ENCODE peak calls at places on chromosomes 2 and 18, in five cellular contexts. O is Peyer's patch, Q is SK-N-SH, S is right cardiac atrium, D is HepG2. C is an unnamed sample. For H3K4me1 and H3K9me3, the result is how much of the 10 kb centered on the place peaks cover.

GRCh38 chr2:16725549-16725948 is 59.9 kb upstream of the CYRIA start:
- DNase-seq in S (no peak), O (no peak), D (no peak), Q (no peak), C (no peak)

GRCh38 chr2:165018207-165018606 is 62.9 kb upstream of the SLC38A11 start:
- DNase-seq in Q (peak), D (no peak), O (no peak), S (no peak), C (no peak)

GRCh38 chr18:73564073-73564472 is 583.6 kb downstream of the FBXO15 start:
- DNase-seq in S (no peak), Q (no peak), O (no peak), D (no peak), C (no peak)

GRCh38 chr2:67571785-67572718 is 174.9 kb downstream of the ETAA1 start:
- DNase-seq in Q (no peak), O (no peak), D (no peak), S (no peak), C (no peak)

GRCh38 chr2:164757934-164758695 is 83.5 kb downstream of the COBLL1 start:
- DNase-seq in D (peak), Q (no peak), S (no peak), O (no peak), C (no peak)

GRCh38 chr2:25664531-25665307 is 8.7 kb downstream of the DTNB start:
- DNase-seq in O (no peak), Q (peak), D (peak), S (peak), C (no peak)

GRCh38 chr2:118124293-118124891 is 36.1 kb downstream of the INSIG2 start:
- DNase-seq in O (no peak), S (peak), D (no peak), Q (no peak), C (no peak)

GRCh38 chr2:47008381-47009280 is 93.0 kb upstream of the MCFD2 start:
- DNase-seq in D (peak), O (no peak), S (peak), Q (peak), C (no peak)

GRCh38 chr2:134918518-134919359 is at the start of gene CCNT2:
- DNase-seq in D (peak), S (peak), Q (peak), O (peak), C (peak)

GRCh38 chr2:1990724-1991123 is 246.4 kb upstream of the PXDN start:
- DNase-seq in S (peak), D (no peak), Q (peak), O (no peak), C (no peak)

GRCh38 chr2:48694143-48694542 is 61.4 kb downstream of the LHCGR start:
- DNase-seq in S (no peak), Q (no peak), O (no peak), D (peak), C (no peak)

GRCh38 chr2:233379034-233379433 is 24.7 kb downstream of the DGKD start:
- DNase-seq in D (no peak), S (no peak), O (no peak), Q (no peak), C (no peak)

GRCh38 chr2:236551843-236552542 is 17.6 kb upstream of the ACKR3 start:
- DNase-seq in D (no peak), S (peak), O (no peak), Q (no peak), C (no peak)

GRCh38 chr2:217393585-217394032 is 533.7 kb upstream of the TNP1 start:
- DNase-seq in D (no peak), Q (no peak), O (no peak), S (peak), C (no peak)

GRCh38 chr2:72533767-72534166 is 292.1 kb downstream of the EXOC6B start:
- DNase-seq in O (no peak), D (no peak), Q (no peak), S (no peak), C (no peak)

GRCh38 chr2:159228006-159228655 is 58.4 kb downstream of the WDSUB1 start:
- DNase-seq in D (no peak), O (no peak), S (no peak), Q (no peak), C (no peak)

GRCh38 chr2:7880126-7880525 is 801.7 kb upstream of the ID2 start:
- DNase-seq in S (no peak), O (no peak), Q (no peak), D (no peak), C (no peak)

GRCh38 chr2:166651991-166652390 is 157.9 kb upstream of the SCN7A start:
- DNase-seq in O (no peak), Q (no peak), D (no peak), S (no peak), C (no peak)

GRCh38 chr2:127324635-127325034 is 30.7 kb upstream of the ERCC3 start:
- DNase-seq in D (peak), Q (peak), O (no peak), S (no peak), C (no peak)

GRCh38 chr18:52152036-52152435 is 188.0 kb upstream of the DCC start:
- DNase-seq in S (no peak), D (no peak), Q (no peak), O (no peak), C (no peak)

GRCh38 chr2:145800201-145801091 is 1280.5 kb upstream of the ZEB2 start:
- DNase-seq in D (peak), O (no peak), S (no peak), Q (no peak), C (no peak)

GRCh38 chr2:121977326-121977725 is 221.9 kb downstream of the TSN start:
- DNase-seq in S (no peak), Q (no peak), O (no peak), D (no peak), C (no peak)

GRCh38 chr2:228707846-228708245 is 526.4 kb upstream of the SPHKAP start:
- DNase-seq in Q (no peak), O (no peak), S (no peak), D (no peak), C (no peak)

GRCh38 chr2:196073521-196073920 is 4.9 kb upstream of the DNAH7 start:
- DNase-seq in S (no peak), O (no peak), D (no peak), Q (no peak), C (no peak)

GRCh38 chr2:157853820-157854219 is 22.3 kb downstream of the ACVR1 start:
- DNase-seq in O (no peak), Q (no peak), D (no peak), S (no peak), C (no peak)

GRCh38 chr2:184125867-184126266 is 472.5 kb upstream of the ZNF804A start:
- DNase-seq in O (no peak), S (no peak), Q (no peak), D (no peak), C (no peak)

GRCh38 chr2:178448968-178449661 is 1.9 kb downstream of the PRKRA start:
- DNase-seq in Q (no peak), D (no peak), S (no peak), O (no peak), C (no peak)

GRCh38 chr2:178452870-178453269 is 1.7 kb downstream of the PJVK start:
- DNase-seq in D (no peak), S (no peak), Q (no peak), O (no peak), C (no peak)

GRCh38 chr2:178450574-178451429 is at the start of the genes PJVK and PRKRA:
- DNase-seq in S (peak), Q (peak), D (peak), O (peak), C (peak)

GRCh38 chr2:178452334-178452733 is 1.2 kb downstream of the PJVK start:
- DNase-seq in O (no peak), S (no peak), D (no peak), Q (no peak), C (no peak)

DNA sequence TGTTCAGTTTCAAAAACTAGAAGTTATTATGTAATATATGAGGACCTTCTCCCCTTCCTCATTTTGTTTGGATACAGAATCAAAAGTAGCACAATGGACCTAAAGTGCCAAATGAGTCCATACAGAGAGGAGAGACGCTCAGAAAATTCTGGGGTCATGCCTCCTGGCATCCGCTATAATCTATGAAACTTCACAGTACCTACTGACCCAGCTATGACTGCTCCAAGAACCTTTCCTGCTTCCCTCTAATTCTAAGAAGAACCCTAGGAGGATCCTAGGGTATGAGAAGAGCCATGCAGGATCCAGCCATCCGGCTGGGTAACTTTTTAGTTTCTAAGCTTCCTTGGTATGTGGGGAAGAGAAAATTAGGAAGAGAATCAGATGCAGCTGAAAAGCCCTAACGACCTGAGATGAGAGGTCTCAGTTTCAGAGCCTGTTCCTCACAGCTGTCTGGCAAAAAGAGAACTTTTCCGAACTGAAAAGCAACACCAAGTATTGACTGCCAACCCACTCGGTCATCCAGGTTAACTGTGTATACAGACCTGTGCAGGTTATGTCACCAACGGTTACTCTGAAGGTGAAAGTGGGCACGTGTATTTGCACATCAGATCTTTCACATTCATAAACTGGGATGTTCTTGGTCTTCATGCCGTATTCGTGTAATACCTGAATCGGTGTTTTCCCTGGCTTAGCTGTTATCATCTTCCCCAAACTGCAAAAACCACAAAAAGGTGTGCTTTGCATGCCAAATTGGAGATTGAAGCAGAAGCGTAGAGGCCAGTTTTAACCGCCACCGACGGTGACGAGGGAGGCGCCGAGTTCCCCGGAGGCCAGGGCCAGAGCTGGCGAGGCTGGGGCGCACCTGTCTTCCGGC is 1.0 kb downstream of the PRKRA start:
- DNase-seq in O (no peak), S (no peak), Q (no peak), D (peak), C (no peak)
- H3K27ac ChIP-seq in O (peak), S (peak), Q (peak), D (peak), C (peak)

GRCh38 chr2:113225505-113226259 is 51.9 kb downstream of the PSD4 start:
- DNase-seq in O (no peak), S (no peak), Q (peak), D (no peak), C (no peak)

GRCh38 chr2:113226462-113226861 is 52.3 kb downstream of the PAX8 start:
- DNase-seq in D (no peak), O (no peak), S (no peak), Q (no peak), C (no peak)

GRCh38 chr2:113227698-113228097 is 51.0 kb downstream of the PAX8 start:
- DNase-seq in D (no peak), O (no peak), S (no peak), Q (no peak), C (no peak)

GRCh38 chr2:113228351-113228750 is 50.4 kb downstream of the PAX8 start:
- DNase-seq in S (no peak), Q (no peak), D (no peak), O (no peak), C (no peak)

DNA sequence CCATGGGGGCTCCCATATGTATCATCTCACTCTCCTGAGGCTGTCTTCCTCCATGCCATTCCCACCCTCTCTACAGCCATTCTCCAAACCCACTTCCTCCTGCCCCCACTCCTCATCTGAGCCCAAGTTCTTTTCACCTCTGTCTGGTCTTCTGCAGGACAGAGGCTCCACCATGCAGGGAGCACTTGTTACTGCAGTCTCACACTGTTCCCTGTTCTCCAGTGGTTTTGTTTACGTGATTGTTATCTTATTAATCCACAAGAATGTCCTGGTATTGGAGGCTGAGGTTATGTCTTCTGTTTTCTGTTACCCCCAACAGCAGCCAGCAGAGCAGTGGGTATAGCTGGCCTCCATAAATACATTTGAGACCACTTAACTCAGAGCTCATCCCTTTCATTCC is 51.4 kb downstream of the PAX8 start:
- DNase-seq in S (no peak), O (no peak), Q (no peak), D (no peak), C (no peak)
- H3K4me1 ChIP-seq in S (under half), O (under half), Q (under half), D (under half), C (under half)

GRCh38 chr2:98434492-98434891 is 10.2 kb upstream of the INPP4A start:
- DNase-seq in S (no peak), Q (no peak), O (no peak), D (no peak), C (no peak)
- H3K9me3 ChIP-seq in S (under half), Q (under half), O (under half), D (under half), C (under half)

DNA sequence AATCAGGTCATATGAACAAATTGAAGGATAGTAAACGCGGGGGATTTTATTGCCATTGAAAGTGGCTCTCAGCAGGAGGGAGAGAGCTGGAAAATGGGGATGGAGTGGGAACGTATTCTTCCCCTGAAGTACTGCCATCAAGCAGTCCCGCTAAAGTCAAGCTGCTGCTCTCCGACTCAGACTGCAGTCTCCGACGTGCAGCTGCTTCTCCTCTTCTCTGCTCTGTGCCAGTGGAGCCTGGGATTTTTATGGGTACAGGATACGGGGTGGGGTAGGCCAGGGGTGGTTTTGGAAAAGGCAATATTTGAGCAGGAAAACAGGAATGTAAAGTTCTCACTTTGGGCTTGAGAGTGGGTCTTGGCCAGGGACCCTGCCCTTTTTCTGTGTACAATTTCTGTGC is 33.0 kb downstream of the KCTD18 start:
- DNase-seq in Q (no peak), O (no peak), S (no peak), D (no peak), C (no peak)
- H3K27ac ChIP-seq in Q (no peak), O (no peak), S (no peak), D (no peak), C (no peak)

DNA sequence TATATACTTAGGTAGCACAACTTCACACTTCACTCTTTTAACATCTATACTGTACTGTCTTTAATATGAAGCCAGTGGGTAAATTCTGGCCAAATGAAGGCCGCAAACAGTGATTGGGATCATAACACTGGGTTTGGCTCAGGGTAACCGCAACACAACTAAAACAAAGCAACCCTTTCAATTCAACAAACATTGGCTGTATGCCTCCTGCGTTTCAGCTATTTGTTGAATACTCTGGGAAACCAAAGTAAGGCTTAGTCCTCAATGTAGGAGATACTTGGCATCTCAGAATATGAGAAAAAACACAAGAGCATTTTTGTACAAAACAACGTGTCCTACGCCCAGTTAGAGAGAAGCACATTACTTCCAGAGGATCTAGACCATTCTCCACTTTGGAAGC is 693.3 kb upstream of the KLHL29 start:
- DNase-seq in Q (no peak), O (no peak), S (no peak), D (no peak), C (no peak)
- H3K4me1 ChIP-seq in Q (under half), O (under half), S (under half), D (under half), C (under half)

GRCh38 chr18:79887181-79888000 is 64.1 kb downstream of the SLC66A2 start:
- DNase-seq in S (peak), D (no peak), Q (peak), O (no peak), C (no peak)

GRCh38 chr18:79888016-79888415 is 63.4 kb downstream of the SLC66A2 start:
- DNase-seq in D (no peak), S (peak), O (peak), Q (no peak), C (no peak)

GRCh38 chr18:79884963-79885728 is 66.3 kb downstream of the SLC66A2 start:
- DNase-seq in S (peak), O (no peak), D (no peak), Q (peak), C (no peak)

GRCh38 chr18:79890638-79891037 is 60.8 kb downstream of the SLC66A2 start:
- DNase-seq in D (no peak), O (no peak), S (no peak), Q (no peak), C (no peak)

DNA sequence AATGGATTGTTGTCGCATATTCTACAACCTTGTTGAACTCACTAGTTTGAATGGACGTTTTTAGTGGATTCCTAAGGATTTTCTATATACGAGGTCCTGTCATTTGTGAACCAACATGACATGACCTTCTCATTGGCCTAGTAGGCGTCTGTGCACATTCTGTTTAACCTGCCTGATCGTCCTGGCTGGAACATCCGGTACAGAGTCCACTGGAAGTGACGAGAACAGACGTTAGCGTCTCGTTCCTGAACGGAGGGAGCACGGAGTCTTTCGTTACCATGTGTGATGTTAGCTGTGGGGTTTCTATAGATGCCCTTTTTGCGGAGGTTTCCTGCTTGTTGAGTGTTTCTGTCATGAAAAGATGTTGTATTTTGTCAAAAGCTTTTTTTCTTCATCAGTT is 61.9 kb downstream of the SLC66A2 start:
- DNase-seq in O (no peak), S (no peak), Q (no peak), D (peak), C (no peak)
- H3K9me3 ChIP-seq in O (under half), S (under half), Q (under half), D (under half), C (under half)

GRCh38 chr2:42865884-42866861 is 73.8 kb upstream of the HAAO start:
- DNase-seq in D (no peak), O (no peak), Q (no peak), S (peak), C (no peak)
- H3K27ac ChIP-seq in D (no peak), O (peak), Q (no peak), S (peak), C (no peak)

DNA sequence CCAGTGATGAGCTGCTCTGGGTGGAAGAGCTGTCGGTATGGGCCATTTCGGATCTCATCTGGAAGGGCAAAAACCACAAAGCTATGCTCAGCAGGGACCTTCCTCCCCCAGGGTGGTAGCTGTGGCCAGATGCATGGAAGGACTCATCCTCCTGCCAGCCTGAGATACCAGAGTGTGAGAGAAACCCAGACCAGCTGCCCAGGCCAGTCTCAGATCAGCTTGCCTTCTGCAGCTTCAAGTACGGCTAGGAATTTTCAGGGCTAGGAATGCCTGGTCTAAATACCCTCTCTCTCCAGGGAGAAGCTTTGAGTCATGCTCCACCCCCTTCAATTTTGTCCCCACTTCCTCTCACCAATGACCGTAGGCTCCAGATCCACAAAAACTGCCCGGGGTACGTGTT is 1.4 kb upstream of the TUBA4B start:
- DNase-seq in Q (no peak), S (no peak), O (no peak), D (no peak), C (no peak)
- H3K4me1 ChIP-seq in Q (under half), S (under half), O (half or more), D (half or more), C (half or more)

GRCh38 chr2:240529344-240529999 is 28.3 kb downstream of the ANKMY1 start:
- DNase-seq in D (no peak), Q (no peak), S (no peak), O (no peak), C (no peak)

GRCh38 chr2:240528406-240529040 is 29.3 kb downstream of the ANKMY1 start:
- DNase-seq in S (no peak), D (no peak), O (no peak), Q (no peak), C (no peak)

GRCh38 chr2:240531038-240531437 is 26.8 kb downstream of the ANKMY1 start:
- DNase-seq in Q (no peak), D (no peak), O (no peak), S (no peak), C (no peak)

GRCh38 chr2:240532032-240532775 is 25.6 kb downstream of the ANKMY1 start:
- DNase-seq in D (no peak), O (no peak), S (no peak), Q (no peak), C (no peak)

GRCh38 chr2:240530181-240530580 is 27.6 kb downstream of the ANKMY1 start:
- DNase-seq in S (no peak), Q (no peak), O (no peak), D (no peak), C (no peak)
- H3K9me3 ChIP-seq in S (under half), Q (under half), O (under half), D (under half), C (under half)